ENCODE peak calls at places on chromosomes 5 and 9, in six cellular contexts. M is aorta; K is HCT116; B is adrenal gland; Z is tibial artery; R is naive thymus-derived CD4-positive, alpha-beta T cell. N is an unnamed sample.

GRCh38 chr9:20683351-20684034 is 566 bp upstream of the FOCAD start:
- DNase-seq in M (peak; percentile 68), K (peak; percentile 18), B (peak; percentile 86), Z (peak; percentile 88), R (no peak), N (peak; percentile 34)

GRCh38 chr9:136547508-136548215 is 1.8 kb upstream of the NOTCH1 start:
- DNase-seq in M (no peak), K (no peak), B (no peak), Z (no peak), R (no peak), N (no peak)

GRCh38 chr5:153953411-153953810 is 85.3 kb downstream of the FAM114A2 start:
- DNase-seq in M (no peak), K (no peak), B (no peak), Z (no peak), R (no peak), N (no peak)

GRCh38 chr5:180602481-180603075 is 11.3 kb upstream of the SCGB3A1 start:
- DNase-seq in M (no peak), K (no peak), B (no peak), Z (peak; percentile 8), R (no peak), N (no peak)

GRCh38 chr5:65722575-65723424 is 795 bp downstream of the NLN start:
- DNase-seq in M (peak; percentile 48), K (peak; percentile 19), B (peak; percentile 13), Z (no peak), R (no peak), N (peak; percentile 11)

GRCh38 chr9:37944671-37945481 is 40.9 kb upstream of the SLC25A51 start:
- DNase-seq in M (no peak), K (no peak), B (no peak), Z (no peak), R (no peak), N (no peak)

GRCh38 chr5:97534166-97534565 is 351.1 kb upstream of the RIOK2 start:
- DNase-seq in M (no peak), K (peak; percentile 51), B (peak; percentile 15), Z (no peak), R (no peak), N (peak; percentile 7)

GRCh38 chr5:68088302-68088701 is 127.3 kb upstream of the PIK3R1 start:
- DNase-seq in M (no peak), K (no peak), B (no peak), Z (no peak), R (no peak), N (no peak)

GRCh38 chr9:108262836-108263235 is 593.0 kb downstream of the ACTL7B start:
- DNase-seq in M (no peak), K (no peak), B (no peak), Z (no peak), R (no peak), N (no peak)

GRCh38 chr5:169263591-169263990 is 37.3 kb downstream of the SLIT3 start:
- DNase-seq in M (no peak), K (no peak), B (no peak), Z (no peak), R (no peak), N (no peak)

GRCh38 chr5:149203896-149204544 is 62.7 kb downstream of the ABLIM3 start:
- DNase-seq in M (no peak), K (no peak), B (no peak), Z (no peak), R (no peak), N (no peak)

GRCh38 chr5:163005949-163006348 is 431.4 kb upstream of the CCNG1 start:
- DNase-seq in M (no peak), K (no peak), B (no peak), Z (no peak), R (no peak), N (no peak)

GRCh38 chr9:90107864-90108263 is 503.1 kb downstream of the GADD45G start:
- DNase-seq in M (no peak), K (no peak), B (no peak), Z (no peak), R (no peak), N (no peak)

DNA sequence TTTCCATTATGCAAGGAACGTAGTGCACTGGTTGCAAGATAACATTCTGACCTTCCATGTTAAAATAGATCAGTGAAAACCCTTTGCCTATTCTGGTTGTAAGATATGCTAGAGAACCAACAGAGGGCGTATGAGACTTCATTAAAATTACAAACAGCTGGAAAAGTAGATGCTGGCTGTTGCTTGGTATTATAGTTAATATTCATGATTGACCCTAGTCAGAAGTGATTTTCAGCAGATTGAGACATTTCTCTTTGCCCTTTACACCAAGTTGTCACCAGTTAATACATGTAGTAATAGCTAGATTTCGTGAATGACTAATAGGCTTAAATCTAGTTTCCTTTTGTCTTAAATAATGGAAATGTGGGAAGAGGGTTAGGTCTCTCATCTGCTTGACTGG is 13.8 kb upstream of the FGF18 start:
- DNase-seq in M (no peak), K (no peak), B (no peak), Z (no peak), R (no peak), N (no peak)
- H3K36me3 ChIP-seq in M (peaks cover 4% of the 10 kb centered on the region), K (peaks cover 67% of the 10 kb centered on the region), B (peaks cover 59% of the 10 kb centered on the region), Z (peaks cover 40% of the 10 kb centered on the region), R (peaks cover 35% of the 10 kb centered on the region), N (peaks cover 56% of the 10 kb centered on the region)

DNA sequence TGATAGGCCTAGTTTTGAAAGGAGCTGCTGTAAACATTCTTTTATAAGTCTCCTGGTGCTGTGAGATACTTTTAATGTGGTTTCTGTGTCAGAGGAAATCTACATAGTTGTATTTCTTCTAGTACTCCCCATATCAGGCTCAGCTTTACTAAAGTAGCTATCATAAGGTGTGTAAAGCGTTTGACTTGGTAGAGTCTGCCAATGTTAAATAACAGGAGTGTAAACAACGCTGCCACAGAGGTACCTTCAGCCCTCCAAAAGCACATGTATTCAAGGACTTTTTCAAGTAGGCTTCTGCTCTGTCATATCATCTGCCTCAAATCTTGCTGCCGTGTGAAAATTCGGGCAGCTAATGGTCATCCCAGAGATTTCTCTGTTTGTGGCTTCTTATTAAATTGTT is 142.7 kb downstream of the ZSWIM6 start:
- DNase-seq in M (no peak), K (no peak), B (no peak), Z (no peak), R (no peak), N (no peak)
- H3K36me3 ChIP-seq in M (no peaks in the 10 kb centered on the region), K (no peaks in the 10 kb centered on the region), B (no peaks in the 10 kb centered on the region), Z (no peaks in the 10 kb centered on the region), R (no peaks in the 10 kb centered on the region), N (no peaks in the 10 kb centered on the region)

DNA sequence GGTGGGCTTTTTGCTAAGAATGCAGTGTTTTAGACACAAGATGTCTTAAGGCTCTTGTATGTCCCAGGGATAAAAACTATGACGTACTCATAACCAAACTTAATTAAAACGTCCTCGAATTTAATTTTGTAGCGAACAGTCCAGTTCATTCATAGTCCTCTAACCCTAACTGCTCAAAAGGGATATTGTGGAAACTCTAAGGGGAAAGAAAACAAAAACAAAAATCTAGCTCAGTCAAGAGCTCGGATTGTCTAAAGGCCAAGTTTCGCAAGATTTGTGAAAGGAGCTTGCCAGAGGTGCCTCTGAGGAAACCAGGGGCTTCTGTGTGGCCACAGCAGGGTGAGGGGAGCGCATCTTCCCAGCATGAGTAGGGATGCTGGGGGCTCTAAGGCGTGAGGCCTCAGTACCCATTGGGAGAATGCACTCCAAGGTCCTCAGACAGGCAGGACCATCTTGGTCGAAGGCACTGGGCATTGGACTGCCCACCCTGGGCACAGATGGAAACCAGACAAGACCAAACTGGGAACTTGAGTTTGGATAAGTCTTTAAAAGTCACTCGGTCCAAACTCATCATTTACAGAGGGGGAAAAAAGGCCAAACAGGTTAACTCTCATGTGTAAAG is 71.8 kb downstream of the PRRT1B start:
- DNase-seq in M (peak; percentile 2), K (no peak), B (no peak), Z (no peak), R (no peak), N (no peak)
- H3K36me3 ChIP-seq in M (no peaks in the 10 kb centered on the region), K (peaks cover 4% of the 10 kb centered on the region), B (peaks cover 42% of the 10 kb centered on the region), Z (peaks cover 64% of the 10 kb centered on the region), R (peaks cover 10% of the 10 kb centered on the region), N (peaks cover 83% of the 10 kb centered on the region)

GRCh38 chr9:133371261-133371711 is 4.6 kb downstream of the SURF4 start:
- DNase-seq in M (no peak), K (no peak), B (no peak), Z (no peak), R (peak; percentile 61), N (peak; percentile 64)
- H3K36me3 ChIP-seq in M (no peaks in the 10 kb centered on the region), K (peaks cover 39% of the 10 kb centered on the region), B (peaks cover 30% of the 10 kb centered on the region), Z (peaks cover 8% of the 10 kb centered on the region), R (no peaks in the 10 kb centered on the region), N (peaks cover 33% of the 10 kb centered on the region)

GRCh38 chr9:120911295-120911843 is 15.2 kb downstream of the TRAF1 start:
- DNase-seq in M (peak; percentile 23), K (no peak), B (no peak), Z (no peak), R (no peak), N (no peak)
- H3K36me3 ChIP-seq in M (no peaks in the 10 kb centered on the region), K (no peaks in the 10 kb centered on the region), B (no peaks in the 10 kb centered on the region), Z (peaks cover 17% of the 10 kb centered on the region), R (peaks cover 39% of the 10 kb centered on the region), N (peaks cover 68% of the 10 kb centered on the region)

GRCh38 chr5:135369952-135370351 is 29.1 kb downstream of the MACROH2A1 start:
- DNase-seq in M (no peak), K (no peak), B (no peak), Z (no peak), R (no peak), N (no peak)
- H3K36me3 ChIP-seq in M (peaks cover 13% of the 10 kb centered on the region), K (peaks cover 41% of the 10 kb centered on the region), B (peaks cover 43% of the 10 kb centered on the region), Z (peaks cover 38% of the 10 kb centered on the region), R (peaks cover 31% of the 10 kb centered on the region), N (peaks cover 45% of the 10 kb centered on the region)

GRCh38 chr9:128903079-128903461 is 17.7 kb upstream of the PHYHD1 start:
- DNase-seq in M (no peak), K (no peak), B (no peak), Z (no peak), R (no peak), N (no peak)
- H3K36me3 ChIP-seq in M (peaks cover 4% of the 10 kb centered on the region), K (peaks cover 7% of the 10 kb centered on the region), B (peaks cover 19% of the 10 kb centered on the region), Z (peaks cover 24% of the 10 kb centered on the region), R (peaks cover 7% of the 10 kb centered on the region), N (peaks cover 11% of the 10 kb centered on the region)

GRCh38 chr5:1824903-1825841 is 24.0 kb downstream of the NDUFS6 start:
- DNase-seq in M (no peak), K (no peak), B (no peak), Z (no peak), R (no peak), N (no peak)
- H3K36me3 ChIP-seq in M (no peaks in the 10 kb centered on the region), K (peaks cover 14% of the 10 kb centered on the region), B (no peaks in the 10 kb centered on the region), Z (peaks cover 21% of the 10 kb centered on the region), R (peaks cover 5% of the 10 kb centered on the region), N (no peaks in the 10 kb centered on the region)

N was measured in CD4-positive, alpha-beta memory T cell.